ENCODE peak calls at places on chromosomes 6 and 20, in six cellular contexts. K is cardiac muscle cell, Z is GM06990, E is Peyer's patch, T is progenitor cell of endocrine pancreas, M is foreskin fibroblast. V is an unnamed sample.

GRCh38 chr6:125753937-125754259 is 4.5 kb downstream of the HEY2 start:
- DNase-seq in Z (no peak), E (no peak), K (no peak), M (no peak), T (no peak), V (no peak)

GRCh38 chr6:82458705-82459104 is 95.1 kb downstream of the TPBG start:
- DNase-seq in M (no peak), E (no peak), Z (no peak), K (no peak), T (no peak), V (no peak)

GRCh38 chr20:49859807-49860206 is 47.2 kb downstream of the SLC9A8 start:
- DNase-seq in K (no peak), E (no peak), T (no peak), Z (no peak), M (no peak), V (no peak)

GRCh38 chr20:17878912-17879602 is 89.5 kb downstream of the SNX5 start:
- DNase-seq in Z (peak), K (no peak), T (no peak), E (no peak), M (no peak), V (no peak)

GRCh38 chr6:13908955-13909381 is 15.8 kb upstream of the RNF182 start:
- DNase-seq in M (peak), T (peak), E (no peak), Z (no peak), K (peak), V (peak)

GRCh38 chr6:109867009-109867969 is 110.8 kb upstream of the GPR6 start:
- DNase-seq in E (no peak), K (peak), Z (no peak), T (no peak), M (no peak), V (peak)

GRCh38 chr6:69865126-69865525 is 1.2 kb upstream of the COL19A1 start:
- DNase-seq in Z (no peak), K (peak), T (no peak), M (peak), E (no peak), V (no peak)

GRCh38 chr6:25556516-25556915 is 95.5 kb upstream of the SCGN start:
- DNase-seq in Z (peak), M (peak), E (peak), T (peak), K (peak), V (peak)

GRCh38 chr20:19943021-19943659 is 74.0 kb upstream of the NAA20 start:
- DNase-seq in M (no peak), E (no peak), K (no peak), Z (no peak), T (no peak), V (peak)

GRCh38 chr20:43571771-43572170 is 12.9 kb downstream of the SGK2 start:
- DNase-seq in K (no peak), E (no peak), Z (no peak), M (no peak), T (no peak), V (no peak)

GRCh38 chr6:147950623-147950987 is 392.0 kb upstream of the SASH1 start:
- DNase-seq in K (peak), E (no peak), T (no peak), Z (no peak), M (peak), V (peak)

GRCh38 chr6:708237-708598 is 15.3 kb upstream of the EXOC2 start:
- DNase-seq in E (no peak), M (no peak), K (no peak), T (no peak), Z (no peak), V (no peak)

GRCh38 chr6:14430218-14430617 is 312.6 kb downstream of the CD83 start:
- DNase-seq in T (no peak), M (no peak), K (no peak), E (no peak), Z (no peak), V (no peak)

GRCh38 chr6:29509239-29509638 is 21.5 kb upstream of the MAS1L start:
- DNase-seq in K (no peak), E (no peak), Z (peak), T (no peak), M (no peak), V (no peak)

GRCh38 chr6:129369737-129370136 is 340.2 kb downstream of the ARHGAP18 start:
- DNase-seq in E (no peak), Z (no peak), M (no peak), T (no peak), K (no peak), V (no peak)

GRCh38 chr6:86937219-86938079 is at the start of gene HTR1E:
- DNase-seq in M (peak), E (peak), K (peak), Z (peak), T (peak), V (peak)

GRCh38 chr6:1868561-1869261 is 259.0 kb downstream of the FOXC1 start:
- DNase-seq in Z (peak), T (no peak), E (no peak), K (no peak), M (no peak), V (no peak)

GRCh38 chr20:48282591-48283228 is 497.4 kb upstream of the SULF2 start:
- DNase-seq in E (no peak), Z (no peak), K (no peak), T (no peak), M (no peak), V (no peak)

GRCh38 chr6:166640342-166641043 is 13.4 kb upstream of the RPS6KA2 start:
- DNase-seq in T (no peak), E (no peak), M (no peak), K (no peak), Z (no peak), V (peak)

GRCh38 chr6:106117579-106117978 is 31.4 kb downstream of the PRDM1 start:
- DNase-seq in K (no peak), T (no peak), M (no peak), E (no peak), Z (no peak), V (no peak)

GRCh38 chr6:168340819-168341218 is 21.2 kb upstream of the DACT2 start:
- DNase-seq in K (no peak), M (no peak), Z (no peak), E (no peak), T (no peak), V (no peak)

GRCh38 chr6:147506704-147507114 is 1.8 kb upstream of the SAMD5 start:
- DNase-seq in T (peak), M (peak), K (peak), Z (peak), E (peak), V (peak)

GRCh38 chr20:32337937-32338661 is 20.0 kb upstream of the ASXL1 start:
- DNase-seq in Z (no peak), K (no peak), M (no peak), T (no peak), E (no peak), V (no peak)

GRCh38 chr20:1792274-1792673 is 102.9 kb upstream of the SIRPA start:
- DNase-seq in K (no peak), E (no peak), Z (no peak), M (no peak), T (no peak), V (no peak)

GRCh38 chr20:4247898-4248858 is 232.8 kb upstream of the RNF24 start:
- DNase-seq in M (no peak), E (no peak), K (no peak), Z (no peak), T (no peak), V (peak)

GRCh38 chr6:14987490-14987889 is 258.4 kb upstream of the JARID2 start:
- DNase-seq in Z (no peak), E (no peak), T (no peak), K (no peak), M (no peak), V (no peak)

GRCh38 chr6:7909323-7910276 is 988 bp downstream of the TXNDC5 start:
- DNase-seq in E (peak), M (peak), K (peak), Z (peak), T (peak), V (peak)

GRCh38 chr6:153032255-153032882 is 29.9 kb upstream of the MTRF1L start:
- DNase-seq in K (peak), M (peak), E (no peak), T (no peak), Z (peak), V (no peak)

GRCh38 chr20:44388466-44389023 is 33.0 kb downstream of the HNF4A start:
- DNase-seq in E (peak), K (peak), Z (peak), T (no peak), M (peak), V (peak)

GRCh38 chr6:92297101-92297500 is 1122.3 kb downstream of the EPHA7 start:
- DNase-seq in K (peak), M (no peak), T (no peak), E (no peak), Z (no peak), V (no peak)

GRCh38 chr6:95923518-95923917 is 92.3 kb upstream of the FUT9 start:
- DNase-seq in Z (no peak), K (no peak), M (no peak), E (no peak), T (no peak), V (no peak)
- TF ChIP-seq CTCF in Z (peak), K (no peak), M (no peak), E (peak), T (peak), V (peak)

DNA sequence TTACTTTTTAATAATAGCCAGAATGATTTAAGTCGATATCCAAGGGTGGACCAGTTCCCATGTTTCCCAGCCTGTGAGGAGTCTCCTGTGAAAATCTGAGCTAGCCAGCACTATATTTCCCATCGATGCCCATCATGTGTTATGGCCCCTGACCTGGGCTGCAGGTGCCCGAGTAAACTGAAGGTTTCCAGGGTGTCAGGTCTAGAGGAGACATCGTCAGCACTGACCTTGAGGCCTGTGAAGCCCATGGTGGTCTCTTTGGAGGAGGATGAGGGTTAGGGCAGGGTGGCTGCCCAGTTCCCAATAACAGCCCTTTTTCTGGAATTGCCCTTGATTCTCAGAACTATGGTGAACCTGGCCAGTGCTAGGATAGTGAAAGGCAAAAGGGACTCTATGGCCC is 63.0 kb upstream of the TOP1 start:
- DNase-seq in K (no peak), T (no peak), E (peak), M (no peak), Z (no peak), V (no peak)
- TF ChIP-seq CTCF in K (no peak), T (no peak), E (no peak), M (no peak), Z (no peak), V (no peak)

DNA sequence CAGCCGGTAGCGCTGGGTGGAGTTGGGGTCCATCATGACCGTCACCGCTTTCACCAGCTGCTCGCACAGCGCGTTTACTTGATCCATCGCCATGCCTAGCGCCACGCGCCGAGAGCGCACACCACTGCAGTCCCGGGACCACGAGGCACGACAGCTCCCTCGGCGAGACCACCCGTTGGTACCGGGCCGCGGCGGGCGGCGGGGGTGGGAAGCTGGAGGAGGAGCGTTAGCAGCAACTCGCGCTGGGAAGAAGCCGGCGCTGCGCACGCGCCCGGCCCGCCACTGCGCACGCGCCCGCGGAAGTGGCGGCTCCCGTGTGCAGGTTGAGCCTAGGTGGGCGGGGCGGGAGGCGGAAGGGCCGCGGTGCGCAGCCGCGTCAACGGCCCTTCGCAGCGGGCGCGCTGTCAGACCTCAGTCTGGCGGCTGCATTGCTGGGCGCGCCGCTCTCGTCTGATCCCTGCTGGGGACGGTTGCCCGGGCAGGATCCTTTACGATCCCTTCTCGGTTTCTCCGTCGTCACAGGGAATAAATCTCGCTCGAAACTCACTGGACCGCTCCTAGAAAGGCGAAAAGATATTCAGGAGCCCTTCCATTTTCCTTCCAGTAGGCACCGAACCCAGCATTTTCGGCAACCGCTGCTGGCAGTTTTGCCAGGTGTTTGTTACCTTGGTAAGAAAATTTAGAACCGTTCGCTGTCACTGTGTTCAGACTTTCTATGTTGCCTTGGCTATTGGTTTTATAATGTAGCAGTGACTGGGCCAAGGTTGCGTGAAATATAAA is at the start of the genes POLH and XPO5:
- DNase-seq in K (peak), T (peak), Z (peak), M (peak), E (peak), V (peak)
- TF ChIP-seq CTCF in K (peak), T (no peak), Z (peak), M (no peak), E (no peak), V (peak)

GRCh38 chr20:24897974-24898373 is 51.1 kb upstream of the CST7 start:
- DNase-seq in Z (no peak), M (no peak), K (no peak), E (no peak), T (no peak), V (no peak)

GRCh38 chr20:24894967-24895366 is 54.1 kb upstream of the CST7 start:
- DNase-seq in M (no peak), T (no peak), E (no peak), Z (no peak), K (no peak), V (no peak)

GRCh38 chr20:24894488-24894887 is 54.6 kb upstream of the CST7 start:
- DNase-seq in T (no peak), E (no peak), Z (no peak), K (no peak), M (no peak), V (no peak)

GRCh38 chr20:24896984-24897383 is 52.1 kb upstream of the CST7 start:
- DNase-seq in M (no peak), K (no peak), Z (no peak), T (no peak), E (no peak), V (no peak)

DNA sequence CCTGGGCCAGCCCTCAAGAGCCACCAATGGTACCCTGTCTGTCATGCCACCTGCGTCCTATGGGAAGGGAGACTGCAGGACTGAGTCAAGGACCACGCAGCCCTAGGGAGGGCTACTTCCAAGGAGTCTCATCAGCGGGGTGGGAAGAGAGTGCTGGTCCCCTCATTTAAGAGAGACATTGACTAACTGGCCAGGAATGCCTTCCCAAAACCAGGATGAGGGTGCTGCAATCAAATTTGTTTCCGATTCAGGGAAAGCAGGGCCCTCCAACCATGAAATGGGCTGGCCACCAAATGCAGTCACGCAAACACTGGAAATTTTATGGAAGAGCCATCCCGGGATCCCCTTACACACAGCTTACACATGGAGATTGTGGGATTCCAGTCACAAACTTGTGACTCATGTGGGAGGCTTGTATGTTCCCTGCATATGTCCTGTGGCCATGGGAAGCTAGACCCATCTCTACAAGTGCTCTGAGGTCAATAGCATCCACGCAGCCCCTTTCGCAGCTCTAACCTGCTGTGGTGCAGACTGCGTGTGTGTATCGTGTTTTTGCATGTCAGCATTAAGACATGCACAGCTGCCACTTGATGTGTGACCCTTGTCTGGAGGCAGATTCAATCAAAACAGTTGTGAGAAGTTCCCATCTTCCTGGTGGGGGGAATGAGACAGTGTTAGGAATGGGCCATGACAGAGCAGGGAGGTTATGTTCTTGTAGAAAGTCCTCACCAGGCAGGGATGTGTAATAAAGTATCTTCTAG is 53.0 kb upstream of the CST7 start:
- DNase-seq in M (no peak), K (no peak), E (no peak), T (no peak), Z (no peak), V (no peak)
- TF ChIP-seq CTCF in M (no peak), K (no peak), E (no peak), T (no peak), Z (no peak), V (no peak)

DNA sequence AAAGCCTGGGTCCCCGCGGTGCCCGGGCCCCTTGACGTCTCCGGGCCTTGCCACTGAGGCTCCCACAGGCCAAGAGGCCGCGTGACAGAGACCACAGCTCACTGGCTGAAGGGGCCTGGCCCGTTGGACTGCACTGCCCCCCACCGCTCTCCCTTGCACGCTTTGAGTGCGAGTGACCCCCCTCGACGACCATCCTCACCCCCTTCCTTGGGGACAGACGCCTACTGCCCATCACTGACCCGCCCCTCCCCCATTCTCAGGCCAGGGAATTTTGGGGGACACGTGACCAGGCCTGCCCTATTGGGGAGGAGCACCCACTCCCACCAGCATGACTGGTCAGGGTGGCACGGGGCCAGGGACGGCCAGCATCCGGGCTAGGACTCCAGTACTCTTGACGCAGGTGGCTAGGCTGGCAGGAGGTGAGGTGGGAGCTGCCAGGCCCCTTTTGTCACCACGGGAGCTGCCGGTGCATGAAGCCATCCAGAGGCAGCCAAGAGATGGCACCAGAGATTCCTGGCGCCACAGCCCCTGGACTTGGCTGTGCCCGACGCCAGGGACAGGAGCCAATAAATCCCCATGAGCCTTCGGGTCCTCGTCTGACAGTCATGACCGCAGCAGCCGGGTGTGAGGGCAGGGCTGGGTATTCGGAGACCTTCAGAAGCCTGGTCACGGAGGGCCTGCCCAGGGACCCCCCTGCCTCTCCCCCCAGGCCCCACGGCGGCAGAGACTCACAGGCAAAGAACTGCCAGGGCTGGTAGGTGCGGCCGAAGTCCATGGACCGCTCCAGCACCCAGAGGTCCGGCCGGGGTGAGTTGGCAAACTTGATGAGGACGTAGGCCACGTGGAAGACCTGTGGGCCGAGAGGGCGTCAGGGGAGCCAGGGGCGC is 14.5 kb downstream of the LAMA5 start:
- DNase-seq in K (no peak), T (no peak), E (no peak), Z (no peak), M (no peak), V (peak)
- TF ChIP-seq CTCF in K (no peak), T (no peak), E (no peak), Z (no peak), M (no peak), V (no peak)

GRCh38 chr6:89792881-89793280 is 26.7 kb downstream of the MDN1 start:
- DNase-seq in M (peak), K (peak), Z (no peak), T (no peak), E (no peak), V (no peak)
- TF ChIP-seq CTCF in M (peak), K (peak), Z (peak), T (peak), E (peak), V (no peak)

GRCh38 chr20:35523298-35523888 is 6.1 kb downstream of the C20orf173 start:
- DNase-seq in T (no peak), K (no peak), M (no peak), E (no peak), Z (no peak), V (peak)
- TF ChIP-seq CTCF in T (peak), K (peak), M (peak), E (peak), Z (peak), V (peak)